ENCODE peak calls at places on chromosomes 3 and 15, in five cellular contexts. One of them, this sample, is unnamed.

GRCh38 chr15:99085413-99086326 is 19.2 kb upstream of the SYNM start:
- DNase-seq in stimulated activated CD8-positive, alpha-beta memory T cell treated with anti-CD3 and anti-CD28 coated beads, Interleukin-4, amount 100 ng/mL, for 1 hour: no peak
- DNase-seq in central memory CD4-positive, alpha-beta T cell: no peak
- DNase-seq in stimulated activated CD4-positive, alpha-beta T cell treated with anti-CD3 and anti-CD28 coated beads, Interleukin-2, amount 100 ng/mL, for 48 hours: no peak
- DNase-seq in fibroblast of mammary gland: peak
- DNase-seq in this sample: no peak

GRCh38 chr3:72113964-72114363 is 329.0 kb upstream of the PROK2 start:
- DNase-seq in stimulated activated CD8-positive, alpha-beta memory T cell treated with anti-CD3 and anti-CD28 coated beads, Interleukin-4, amount 100 ng/mL, for 1 hour: no peak
- DNase-seq in central memory CD4-positive, alpha-beta T cell: no peak
- DNase-seq in stimulated activated CD4-positive, alpha-beta T cell treated with anti-CD3 and anti-CD28 coated beads, Interleukin-2, amount 100 ng/mL, for 48 hours: no peak
- DNase-seq in fibroblast of mammary gland: no peak
- DNase-seq in this sample: no peak

GRCh38 chr3:49513494-49514179 is 40.6 kb upstream of the BSN start:
- DNase-seq in stimulated activated CD8-positive, alpha-beta memory T cell treated with anti-CD3 and anti-CD28 coated beads, Interleukin-4, amount 100 ng/mL, for 1 hour: no peak
- DNase-seq in central memory CD4-positive, alpha-beta T cell: no peak
- DNase-seq in stimulated activated CD4-positive, alpha-beta T cell treated with anti-CD3 and anti-CD28 coated beads, Interleukin-2, amount 100 ng/mL, for 48 hours: no peak
- DNase-seq in fibroblast of mammary gland: no peak
- DNase-seq in this sample: no peak

GRCh38 chr15:59352189-59352588 is 20.5 kb downstream of the MYO1E start:
- DNase-seq in stimulated activated CD8-positive, alpha-beta memory T cell treated with anti-CD3 and anti-CD28 coated beads, Interleukin-4, amount 100 ng/mL, for 1 hour: no peak
- DNase-seq in central memory CD4-positive, alpha-beta T cell: no peak
- DNase-seq in stimulated activated CD4-positive, alpha-beta T cell treated with anti-CD3 and anti-CD28 coated beads, Interleukin-2, amount 100 ng/mL, for 48 hours: no peak
- DNase-seq in fibroblast of mammary gland: no peak
- DNase-seq in this sample: no peak

GRCh38 chr3:192819001-192819569 is 91.7 kb upstream of the FGF12 start:
- DNase-seq in stimulated activated CD8-positive, alpha-beta memory T cell treated with anti-CD3 and anti-CD28 coated beads, Interleukin-4, amount 100 ng/mL, for 1 hour: no peak
- DNase-seq in central memory CD4-positive, alpha-beta T cell: peak
- DNase-seq in stimulated activated CD4-positive, alpha-beta T cell treated with anti-CD3 and anti-CD28 coated beads, Interleukin-2, amount 100 ng/mL, for 48 hours: peak
- DNase-seq in fibroblast of mammary gland: peak
- DNase-seq in this sample: no peak

GRCh38 chr3:55376753-55377347 is 110.3 kb downstream of the WNT5A start:
- DNase-seq in stimulated activated CD8-positive, alpha-beta memory T cell treated with anti-CD3 and anti-CD28 coated beads, Interleukin-4, amount 100 ng/mL, for 1 hour: no peak
- DNase-seq in central memory CD4-positive, alpha-beta T cell: no peak
- DNase-seq in stimulated activated CD4-positive, alpha-beta T cell treated with anti-CD3 and anti-CD28 coated beads, Interleukin-2, amount 100 ng/mL, for 48 hours: no peak
- DNase-seq in fibroblast of mammary gland: no peak
- DNase-seq in this sample: no peak

GRCh38 chr3:66355394-66355793 is 134.6 kb downstream of the SLC25A26 start:
- DNase-seq in stimulated activated CD8-positive, alpha-beta memory T cell treated with anti-CD3 and anti-CD28 coated beads, Interleukin-4, amount 100 ng/mL, for 1 hour: no peak
- DNase-seq in central memory CD4-positive, alpha-beta T cell: no peak
- DNase-seq in stimulated activated CD4-positive, alpha-beta T cell treated with anti-CD3 and anti-CD28 coated beads, Interleukin-2, amount 100 ng/mL, for 48 hours: no peak
- DNase-seq in fibroblast of mammary gland: no peak
- DNase-seq in this sample: no peak

GRCh38 chr15:27017168-27017809 is 46.3 kb downstream of the GABRG3 start:
- DNase-seq in stimulated activated CD8-positive, alpha-beta memory T cell treated with anti-CD3 and anti-CD28 coated beads, Interleukin-4, amount 100 ng/mL, for 1 hour: no peak
- DNase-seq in central memory CD4-positive, alpha-beta T cell: no peak
- DNase-seq in stimulated activated CD4-positive, alpha-beta T cell treated with anti-CD3 and anti-CD28 coated beads, Interleukin-2, amount 100 ng/mL, for 48 hours: peak
- DNase-seq in fibroblast of mammary gland: peak
- DNase-seq in this sample: no peak

This sample was measured in esophagus squamous epithelium.